ENCODE peak calls at places on chromosomes 11 and 22, in five cellular contexts. One of them, this sample, is unnamed.

GRCh38 chr11:70420008-70420464 is 21.7 kb downstream of the CTTN start:
- DNase-seq in PC-3: peak; percentile 45
- DNase-seq in mesendoderm: no peak
- DNase-seq in PC-9: no peak
- DNase-seq in dorsolateral prefrontal cortex: no peak
- DNase-seq in this sample: no peak

GRCh38 chr22:24432059-24432853 is 4.9 kb downstream of the ADORA2A start:
- DNase-seq in PC-3: no peak
- DNase-seq in mesendoderm: no peak
- DNase-seq in PC-9: no peak
- DNase-seq in dorsolateral prefrontal cortex: peak; percentile 59
- DNase-seq in this sample: no peak

GRCh38 chr11:10693509-10694071 is at the start of gene IRAG1:
- DNase-seq in PC-3: no peak
- DNase-seq in mesendoderm: peak; percentile 15
- DNase-seq in PC-9: no peak
- DNase-seq in dorsolateral prefrontal cortex: no peak
- DNase-seq in this sample: no peak

GRCh38 chr11:65571940-65572339 is 398 bp upstream of the FAM89B start:
- DNase-seq in PC-3: peak; percentile 84
- DNase-seq in mesendoderm: peak; percentile 91
- DNase-seq in PC-9: peak; percentile 56
- DNase-seq in dorsolateral prefrontal cortex: no peak
- DNase-seq in this sample: no peak

GRCh38 chr11:15819679-15820286 is 536.6 kb downstream of the SOX6 start:
- DNase-seq in PC-3: peak; percentile 52
- DNase-seq in mesendoderm: peak; percentile 68
- DNase-seq in PC-9: no peak
- DNase-seq in dorsolateral prefrontal cortex: peak; percentile 82
- DNase-seq in this sample: no peak

GRCh38 chr11:35529971-35530495 is 4.6 kb upstream of the PAMR1 start:
- DNase-seq in PC-3: peak; percentile 91
- DNase-seq in mesendoderm: peak; percentile 72
- DNase-seq in PC-9: peak; percentile 81
- DNase-seq in dorsolateral prefrontal cortex: no peak
- DNase-seq in this sample: peak; percentile 88

GRCh38 chr11:102994101-102994500 is 38.6 kb upstream of the MMP13 start:
- DNase-seq in PC-3: peak; percentile 48
- DNase-seq in mesendoderm: no peak
- DNase-seq in PC-9: no peak
- DNase-seq in dorsolateral prefrontal cortex: no peak
- DNase-seq in this sample: no peak

GRCh38 chr11:12164061-12165014 is 53.9 kb downstream of the MICAL2 start:
- DNase-seq in PC-3: peak; percentile 96
- DNase-seq in mesendoderm: no peak
- DNase-seq in PC-9: peak; percentile 90
- DNase-seq in dorsolateral prefrontal cortex: no peak
- DNase-seq in this sample: peak; percentile 96

GRCh38 chr11:73366265-73366610 is 10.0 kb upstream of the RELT start:
- DNase-seq in PC-3: no peak
- DNase-seq in mesendoderm: no peak
- DNase-seq in PC-9: no peak
- DNase-seq in dorsolateral prefrontal cortex: no peak
- DNase-seq in this sample: no peak

GRCh38 chr11:118002541-118003019 is 16.4 kb downstream of the IL10RA start:
- DNase-seq in PC-3: no peak
- DNase-seq in mesendoderm: peak; percentile 47
- DNase-seq in PC-9: peak; percentile 10
- DNase-seq in dorsolateral prefrontal cortex: no peak
- DNase-seq in this sample: no peak

GRCh38 chr11:115503083-115503885 is 931 bp downstream of the CADM1 start:
- DNase-seq in PC-3: peak; percentile 34
- DNase-seq in mesendoderm: peak; percentile 87
- DNase-seq in PC-9: no peak
- DNase-seq in dorsolateral prefrontal cortex: peak; percentile 83
- DNase-seq in this sample: peak; percentile 37
- H3K27ac ChIP-seq in PC-3: no peak overlapping the region
- H3K27ac ChIP-seq in mesendoderm: no peak overlapping the region
- H3K27ac ChIP-seq in PC-9: no peak overlapping the region
- H3K27ac ChIP-seq in dorsolateral prefrontal cortex: peak overlapping the region; percentile 98
- H3K27ac ChIP-seq in this sample: no peak overlapping the region

DNA sequence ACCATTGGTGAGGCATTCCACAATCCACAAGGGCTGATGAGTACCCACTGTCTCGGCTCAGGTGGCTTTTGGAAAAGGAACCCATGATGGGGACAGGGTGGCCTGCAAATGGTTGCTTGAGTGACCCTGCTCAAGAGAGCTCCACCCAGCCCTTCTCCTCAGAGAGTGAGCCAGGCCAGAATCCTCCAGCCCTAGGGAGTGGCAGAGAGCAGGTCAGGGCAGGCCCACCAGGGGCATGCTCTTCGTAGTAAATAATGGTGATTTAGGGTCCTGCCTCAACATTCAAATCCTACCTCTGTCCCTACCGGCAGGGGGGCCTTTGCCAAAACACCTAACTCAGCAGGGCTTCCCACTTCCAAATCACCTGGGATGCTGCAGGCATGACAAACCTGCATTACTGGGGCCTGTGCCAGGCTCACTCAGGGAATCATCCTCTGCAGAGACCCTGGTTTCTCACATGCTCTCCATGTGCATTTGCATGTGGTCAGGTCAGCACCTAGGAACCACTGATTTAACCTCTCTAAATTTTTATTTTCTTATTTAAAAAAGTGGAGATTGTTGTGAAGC is 17.3 kb upstream of the TP53I11 start:
- DNase-seq in PC-3: no peak
- DNase-seq in mesendoderm: no peak
- DNase-seq in PC-9: no peak
- DNase-seq in dorsolateral prefrontal cortex: no peak
- DNase-seq in this sample: no peak
- H3K27ac ChIP-seq in PC-3: no peak overlapping the region
- H3K27ac ChIP-seq in mesendoderm: no peak overlapping the region
- H3K27ac ChIP-seq in PC-9: no peak overlapping the region
- H3K27ac ChIP-seq in dorsolateral prefrontal cortex: no peak overlapping the region
- H3K27ac ChIP-seq in this sample: no peak overlapping the region

GRCh38 chr11:77468527-77468926 is 5.4 kb downstream of the PAK1 start:
- DNase-seq in PC-3: no peak
- DNase-seq in mesendoderm: no peak
- DNase-seq in PC-9: no peak
- DNase-seq in dorsolateral prefrontal cortex: no peak
- DNase-seq in this sample: no peak

GRCh38 chr11:77473001-77473800 is 693 bp downstream of the PAK1 start:
- DNase-seq in PC-3: peak; percentile 46
- DNase-seq in mesendoderm: peak; percentile 79
- DNase-seq in PC-9: peak; percentile 48
- DNase-seq in dorsolateral prefrontal cortex: peak; percentile 70
- DNase-seq in this sample: no peak

GRCh38 chr11:77471520-77472234 is 2.2 kb downstream of the PAK1 start:
- DNase-seq in PC-3: peak; percentile 88
- DNase-seq in mesendoderm: peak; percentile 54
- DNase-seq in PC-9: peak; percentile 96
- DNase-seq in dorsolateral prefrontal cortex: no peak
- DNase-seq in this sample: peak; percentile 20

GRCh38 chr11:77470504-77470903 is 3.4 kb downstream of the PAK1 start:
- DNase-seq in PC-3: no peak
- DNase-seq in mesendoderm: peak; percentile 32
- DNase-seq in PC-9: no peak
- DNase-seq in dorsolateral prefrontal cortex: no peak
- DNase-seq in this sample: no peak

DNA sequence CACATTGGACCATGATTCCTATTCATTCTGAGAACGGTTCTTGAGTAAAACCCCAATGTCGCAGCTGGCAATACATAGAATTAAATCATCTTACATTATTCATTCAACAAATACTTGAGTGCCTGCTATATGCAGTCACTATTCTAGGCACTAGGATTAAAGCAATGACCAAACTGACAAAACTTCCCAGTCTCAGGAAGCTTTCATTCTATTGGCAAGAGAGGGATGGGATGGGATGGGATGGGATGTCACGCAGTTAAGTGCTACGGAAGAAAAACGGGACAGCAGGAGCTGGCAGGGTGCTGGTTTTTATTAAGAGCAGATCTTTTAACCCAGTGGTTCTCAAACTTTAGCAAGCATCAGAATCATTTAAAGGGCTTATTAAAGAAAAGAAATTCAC is 2.9 kb downstream of the PAK1 start:
- DNase-seq in PC-3: no peak
- DNase-seq in mesendoderm: peak; percentile 69
- DNase-seq in PC-9: no peak
- DNase-seq in dorsolateral prefrontal cortex: no peak
- DNase-seq in this sample: no peak
- H3K27ac ChIP-seq in PC-3: no peak overlapping the region
- H3K27ac ChIP-seq in mesendoderm: peak overlapping the region; percentile 3
- H3K27ac ChIP-seq in PC-9: no peak overlapping the region
- H3K27ac ChIP-seq in dorsolateral prefrontal cortex: peak overlapping the region; percentile 12
- H3K27ac ChIP-seq in this sample: no peak overlapping the region

GRCh38 chr11:2132229-2132620 is 7.0 kb downstream of the IGF2 start:
- DNase-seq in PC-3: no peak
- DNase-seq in mesendoderm: no peak
- DNase-seq in PC-9: no peak
- DNase-seq in dorsolateral prefrontal cortex: no peak
- DNase-seq in this sample: no peak
- H3K27ac ChIP-seq in PC-3: no peak overlapping the region
- H3K27ac ChIP-seq in mesendoderm: no peak overlapping the region
- H3K27ac ChIP-seq in PC-9: no peak overlapping the region
- H3K27ac ChIP-seq in dorsolateral prefrontal cortex: no peak overlapping the region
- H3K27ac ChIP-seq in this sample: no peak overlapping the region

GRCh38 chr11:86219291-86220193 is 25.0 kb upstream of the EED start:
- DNase-seq in PC-3: no peak
- DNase-seq in mesendoderm: no peak
- DNase-seq in PC-9: no peak
- DNase-seq in dorsolateral prefrontal cortex: no peak
- DNase-seq in this sample: no peak
- H3K27ac ChIP-seq in PC-3: no peak overlapping the region
- H3K27ac ChIP-seq in mesendoderm: no peak overlapping the region
- H3K27ac ChIP-seq in PC-9: no peak overlapping the region
- H3K27ac ChIP-seq in dorsolateral prefrontal cortex: no peak overlapping the region
- H3K27ac ChIP-seq in this sample: no peak overlapping the region

GRCh38 chr11:92580931-92581330 is 356.3 kb downstream of the FAT3 start:
- DNase-seq in PC-3: no peak
- DNase-seq in mesendoderm: no peak
- DNase-seq in PC-9: no peak
- DNase-seq in dorsolateral prefrontal cortex: no peak
- DNase-seq in this sample: no peak

GRCh38 chr11:92576315-92576714 is 351.7 kb downstream of the FAT3 start:
- DNase-seq in PC-3: no peak
- DNase-seq in mesendoderm: no peak
- DNase-seq in PC-9: no peak
- DNase-seq in dorsolateral prefrontal cortex: no peak
- DNase-seq in this sample: no peak
- H3K27ac ChIP-seq in PC-3: no peak overlapping the region
- H3K27ac ChIP-seq in mesendoderm: no peak overlapping the region
- H3K27ac ChIP-seq in PC-9: no peak overlapping the region
- H3K27ac ChIP-seq in dorsolateral prefrontal cortex: no peak overlapping the region
- H3K27ac ChIP-seq in this sample: no peak overlapping the region

GRCh38 chr11:76234704-76235232 is 28.5 kb upstream of the WNT11 start:
- DNase-seq in PC-3: no peak
- DNase-seq in mesendoderm: no peak
- DNase-seq in PC-9: peak; percentile 59
- DNase-seq in dorsolateral prefrontal cortex: peak; percentile 64
- DNase-seq in this sample: no peak

GRCh38 chr11:76235233-76236091 is 29.2 kb upstream of the WNT11 start:
- DNase-seq in PC-3: peak; percentile 99
- DNase-seq in mesendoderm: peak; percentile 98
- DNase-seq in PC-9: peak; percentile 86
- DNase-seq in dorsolateral prefrontal cortex: peak; percentile 93
- DNase-seq in this sample: peak; percentile 87

GRCh38 chr11:76237914-76238313 is 31.6 kb upstream of the WNT11 start:
- DNase-seq in PC-3: peak; percentile 37
- DNase-seq in mesendoderm: peak; percentile 82
- DNase-seq in PC-9: no peak
- DNase-seq in dorsolateral prefrontal cortex: no peak
- DNase-seq in this sample: no peak

GRCh38 chr11:76237041-76237649 is 30.8 kb upstream of the WNT11 start:
- DNase-seq in PC-3: no peak
- DNase-seq in mesendoderm: no peak
- DNase-seq in PC-9: no peak
- DNase-seq in dorsolateral prefrontal cortex: no peak
- DNase-seq in this sample: no peak

GRCh38 chr11:76236092-76237026 is 30.1 kb upstream of the WNT11 start:
- DNase-seq in PC-3: peak; percentile 56
- DNase-seq in mesendoderm: peak; percentile 79
- DNase-seq in PC-9: peak; percentile 58
- DNase-seq in dorsolateral prefrontal cortex: peak; percentile 78
- DNase-seq in this sample: peak; percentile 32
- H3K27ac ChIP-seq in PC-3: no peak overlapping the region
- H3K27ac ChIP-seq in mesendoderm: no peak overlapping the region
- H3K27ac ChIP-seq in PC-9: no peak overlapping the region
- H3K27ac ChIP-seq in dorsolateral prefrontal cortex: peak overlapping the region; percentile 96
- H3K27ac ChIP-seq in this sample: no peak overlapping the region

This sample was measured in foreskin keratinocyte.